ENCODE peak calls at places on chromosomes 4 and X, in five cellular contexts. L is IMR-90, J is fibroblast of the aortic adventitia, O is heart left ventricle, E is astrocyte of the spinal cord. T is an unnamed sample.

GRCh38 chr4:105025263-105026017 is 121.2 kb upstream of the TET2 start:
- DNase-seq in E (no peak), J (no peak), L (no peak), O (no peak), T (no peak)

GRCh38 chr4:42483426-42484379 is 86.4 kb downstream of the SHISA3 start:
- DNase-seq in E (no peak), O (no peak), J (peak; percentile 88), L (peak; percentile 11), T (peak; percentile 8)

GRCh38 chrX:101359966-101360365 is 11.4 kb upstream of the TIMM8A start:
- DNase-seq in J (no peak), O (no peak), E (no peak), L (peak; percentile 52), T (peak; percentile 3)

GRCh38 chr4:147732516-147733193 is 767 bp downstream of the ARHGAP10 start:
- DNase-seq in J (peak; percentile 51), L (peak; percentile 39), O (peak; percentile 73), E (peak; percentile 47), T (peak; percentile 31)

GRCh38 chr4:6996481-6996880 is 46.7 kb upstream of the TADA2B start:
- DNase-seq in O (no peak), J (no peak), E (no peak), L (no peak), T (no peak)

GRCh38 chrX:134776844-134777370 is 118.6 kb upstream of the PLAC1 start:
- DNase-seq in L (no peak), O (no peak), J (no peak), E (no peak), T (no peak)

GRCh38 chrX:41728125-41728524 is 4.1 kb downstream of the GPR82 start:
- DNase-seq in L (no peak), E (no peak), O (no peak), J (no peak), T (no peak)

GRCh38 chr4:84583871-84584373 is 995 bp downstream of the CDS1 start:
- DNase-seq in E (no peak), O (no peak), J (no peak), L (no peak), T (no peak)

GRCh38 chrX:56788229-56788628 is 59.2 kb downstream of the NBDY start:
- DNase-seq in E (no peak), O (no peak), L (peak; percentile 26), J (peak; percentile 80), T (no peak)

GRCh38 chr4:101205878-101206277 is 141.4 kb downstream of the PPP3CA start:
- DNase-seq in L (peak; percentile 63), O (no peak), J (peak; percentile 47), E (peak; percentile 78), T (peak; percentile 38)

GRCh38 chrX:48697182-48697727 is 721 bp downstream of the SUV39H1 start:
- DNase-seq in E (no peak), L (no peak), J (no peak), O (no peak), T (no peak)

GRCh38 chrX:109847257-109848187 is 114.5 kb upstream of the ACSL4 start:
- DNase-seq in E (peak; percentile 58), J (peak; percentile 94), L (peak; percentile 90), O (no peak), T (peak; percentile 95)

GRCh38 chrX:155027509-155028066 is 944 bp downstream of the FUNDC2 start:
- DNase-seq in O (no peak), E (peak; percentile 67), L (peak; percentile 70), J (peak; percentile 86), T (peak; percentile 76)

GRCh38 chr4:113423631-113424030 is 337.9 kb downstream of the CAMK2D start:
- DNase-seq in L (peak; percentile 51), E (peak; percentile 55), J (no peak), O (no peak), T (no peak)

GRCh38 chr4:23171971-23172370 is 479.2 kb downstream of the GBA3 start:
- DNase-seq in E (peak; percentile 4), O (no peak), J (no peak), L (no peak), T (peak; percentile 7)

GRCh38 chrX:50206753-50207152 is 2.2 kb downstream of the CCNB3 start:
- DNase-seq in E (no peak), L (no peak), J (no peak), O (no peak), T (no peak)

GRCh38 chrX:50211510-50211909 is 6.9 kb downstream of the CCNB3 start:
- DNase-seq in E (no peak), O (no peak), L (peak; percentile 4), J (peak; percentile 2), T (peak; percentile 5)
- TF ChIP-seq CTCF in E (peak; percentile 19), O (no peak), L (no peak), J (peak; percentile 35), T (peak; percentile 31)

GRCh38 chr4:8901335-8901734 is 29.7 kb upstream of the HMX1 start:
- DNase-seq in O (no peak), J (no peak), L (no peak), E (no peak), T (no peak)

GRCh38 chr4:8897768-8898167 is 26.1 kb upstream of the HMX1 start:
- DNase-seq in L (no peak), O (no peak), E (no peak), J (no peak), T (no peak)

GRCh38 chr4:8904041-8904501 is 32.4 kb upstream of the HMX1 start:
- DNase-seq in J (no peak), E (no peak), O (peak; percentile 14), L (no peak), T (no peak)

GRCh38 chr4:8904666-8905065 is 33.0 kb upstream of the HMX1 start:
- DNase-seq in E (no peak), J (no peak), O (no peak), L (no peak), T (no peak)

DNA sequence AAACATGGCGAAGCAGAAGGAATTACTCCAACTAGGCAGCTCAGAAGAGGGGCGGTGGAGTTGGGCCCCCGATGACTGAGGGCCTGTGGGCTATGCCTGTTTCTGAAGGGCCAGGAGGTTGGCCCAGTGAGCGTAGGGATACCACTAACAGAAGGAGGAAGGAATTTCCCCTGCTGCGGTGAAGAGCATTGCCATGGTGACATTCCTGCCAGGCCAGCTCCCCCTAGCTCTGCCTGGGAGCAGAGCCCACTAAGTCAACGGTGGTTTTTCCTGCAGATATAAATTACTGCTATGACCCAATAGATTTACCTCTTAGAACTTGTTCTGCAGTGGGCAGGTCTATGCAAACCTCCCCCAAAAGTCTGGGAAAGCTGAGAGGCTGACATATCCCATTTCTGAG is 28.9 kb upstream of the HMX1 start:
- DNase-seq in O (peak; percentile 20), J (no peak), E (no peak), L (no peak), T (no peak)
- TF ChIP-seq CTCF in O (no peak), J (no peak), E (no peak), L (no peak), T (no peak)

DNA sequence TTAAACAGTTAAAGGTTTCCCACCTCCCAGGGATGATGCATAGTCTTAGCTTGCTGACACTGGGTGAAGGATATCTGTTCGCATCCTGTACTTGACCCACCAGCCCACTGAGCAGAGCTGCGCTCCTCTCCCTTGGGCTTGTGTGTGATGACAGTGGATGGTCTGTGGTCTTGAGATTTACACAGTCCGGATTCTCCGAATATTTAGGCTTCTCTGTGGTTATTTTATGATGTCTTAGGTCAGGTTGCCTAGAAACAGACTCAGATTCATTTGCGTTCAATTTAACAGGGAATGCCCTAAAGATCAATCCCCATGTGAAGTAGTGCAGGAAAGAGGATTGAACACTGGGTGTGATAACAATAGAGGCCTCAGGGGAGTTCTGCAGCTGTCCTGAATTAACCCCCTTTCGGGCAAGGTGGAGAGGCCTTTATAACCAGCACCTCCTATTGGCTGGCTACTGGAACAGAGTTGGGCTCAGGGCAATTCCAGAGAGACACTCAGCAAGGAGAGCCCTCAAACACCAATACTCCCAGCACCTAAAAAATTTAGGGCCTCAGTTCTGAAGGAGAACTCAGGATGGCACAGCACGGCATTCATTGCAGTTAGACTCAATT is 653.2 kb upstream of the GALNT7 start:
- DNase-seq in L (peak; percentile 41), J (no peak), O (no peak), E (peak; percentile 61), T (no peak)
- TF ChIP-seq CTCF in L (no peak), J (no peak), O (no peak), E (no peak), T (no peak)

DNA sequence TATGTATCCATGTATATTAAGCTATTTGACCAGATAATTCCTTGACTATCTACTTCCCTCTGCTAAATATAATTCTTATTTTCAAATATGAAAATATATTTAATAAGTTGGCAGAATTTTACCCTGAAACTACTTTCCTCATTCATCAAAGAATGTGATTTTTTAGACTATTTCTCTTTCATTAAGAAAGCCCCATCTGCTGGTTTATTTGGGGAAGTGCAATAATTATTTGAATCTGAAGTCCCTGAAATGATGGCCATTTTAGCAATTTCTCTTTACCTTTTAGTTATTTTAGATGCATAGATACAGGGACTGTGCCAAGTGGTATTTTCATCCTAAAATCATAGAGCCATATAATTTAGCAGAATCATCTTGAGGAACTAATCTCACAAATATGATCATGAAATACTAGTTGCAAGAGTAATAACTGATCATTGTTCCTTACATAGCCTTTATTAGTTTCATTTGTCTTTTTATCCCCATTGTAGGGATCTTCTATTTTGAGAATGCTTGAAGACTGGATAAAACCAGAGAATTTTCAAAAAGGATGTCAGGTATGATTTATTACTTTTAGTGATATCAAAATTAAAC is 39.0 kb downstream of the ENPEP start:
- DNase-seq in O (no peak), L (peak; percentile 30), E (peak; percentile 54), J (peak; percentile 63), T (peak; percentile 36)
- TF ChIP-seq CTCF in O (peak; percentile 77), L (peak; percentile 67), E (peak; percentile 62), J (peak; percentile 70), T (peak; percentile 74)

GRCh38 chrX:18377802-18378201 is 23.3 kb upstream of the SCML2 start:
- DNase-seq in E (no peak), L (peak; percentile 8), O (no peak), J (peak; percentile 27), T (peak; percentile 18)
- TF ChIP-seq CTCF in E (peak; percentile 52), L (peak; percentile 59), O (peak; percentile 30), J (peak; percentile 52), T (peak; percentile 58)

GRCh38 chr4:70269674-70270073 is 27.3 kb downstream of the CSN3 start:
- DNase-seq in E (no peak), L (no peak), O (no peak), J (no peak), T (no peak)
- TF ChIP-seq CTCF in E (no peak), L (no peak), O (no peak), J (no peak), T (no peak)

GRCh38 chr4:2226261-2226660 is 15.7 kb downstream of the HAUS3 start:
- DNase-seq in L (no peak), J (no peak), E (no peak), O (no peak), T (no peak)
- TF ChIP-seq CTCF in L (no peak), J (no peak), E (no peak), O (no peak), T (no peak)

GRCh38 chr4:180962268-180962667 is 1280.9 kb upstream of the TENM3 start:
- DNase-seq in L (no peak), E (no peak), J (no peak), O (no peak), T (no peak)
- TF ChIP-seq CTCF in L (no peak), E (no peak), J (no peak), O (no peak), T (no peak)

GRCh38 chr4:111136438-111136837 is 513.6 kb upstream of the PITX2 start:
- DNase-seq in O (no peak), J (peak; percentile 72), E (peak; percentile 38), L (peak; percentile 59), T (peak; percentile 65)
- TF ChIP-seq CTCF in O (no peak), J (peak; percentile 44), E (peak; percentile 26), L (peak; percentile 60), T (peak; percentile 58)

T was measured in AG10803.